ENCODE peak calls at places on chromosomes 4 and X, in five cellular contexts. One of them, this sample, is unnamed.

GRCh38 chr4:76504613-76505465 is 69.8 kb downstream of the SHROOM3 start:
- DNase-seq in transverse colon: no peak
- DNase-seq in right lobe of liver: no peak
- DNase-seq in tibial artery: no peak
- DNase-seq in CD8-positive, alpha-beta T cell: no peak
- DNase-seq in this sample: no peak

GRCh38 chr4:61772116-61772515 is 572.0 kb downstream of the ADGRL3 start:
- DNase-seq in transverse colon: no peak
- DNase-seq in right lobe of liver: no peak
- DNase-seq in tibial artery: no peak
- DNase-seq in CD8-positive, alpha-beta T cell: no peak
- DNase-seq in this sample: no peak

GRCh38 chr4:162682651-162683050 is 484.0 kb downstream of the NAF1 start:
- DNase-seq in transverse colon: no peak
- DNase-seq in right lobe of liver: no peak
- DNase-seq in tibial artery: no peak
- DNase-seq in CD8-positive, alpha-beta T cell: no peak
- DNase-seq in this sample: no peak

GRCh38 chr4:55503164-55503563 is 43.5 kb downstream of the CLOCK start:
- DNase-seq in transverse colon: no peak
- DNase-seq in right lobe of liver: no peak
- DNase-seq in tibial artery: no peak
- DNase-seq in CD8-positive, alpha-beta T cell: no peak
- DNase-seq in this sample: no peak

GRCh38 chrX:149628280-149628679 is 3.3 kb downstream of the TMEM185A start:
- DNase-seq in transverse colon: no peak
- DNase-seq in right lobe of liver: no peak
- DNase-seq in tibial artery: no peak
- DNase-seq in CD8-positive, alpha-beta T cell: no peak
- DNase-seq in this sample: no peak

GRCh38 chr4:102713096-102713495 is 47.7 kb downstream of the MANBA start:
- DNase-seq in transverse colon: no peak
- DNase-seq in right lobe of liver: no peak
- DNase-seq in tibial artery: no peak
- DNase-seq in CD8-positive, alpha-beta T cell: no peak
- DNase-seq in this sample: peak

GRCh38 chr4:1192091-1192492 is 19.7 kb upstream of the SPON2 start:
- DNase-seq in transverse colon: peak
- DNase-seq in right lobe of liver: peak
- DNase-seq in tibial artery: peak
- DNase-seq in CD8-positive, alpha-beta T cell: no peak
- DNase-seq in this sample: peak

GRCh38 chrX:152403515-152403914 is 47.6 kb downstream of the GABRA3 start:
- DNase-seq in transverse colon: no peak
- DNase-seq in right lobe of liver: no peak
- DNase-seq in tibial artery: no peak
- DNase-seq in CD8-positive, alpha-beta T cell: no peak
- DNase-seq in this sample: no peak

GRCh38 chrX:68681443-68681941 is 34.0 kb downstream of the STARD8 start:
- DNase-seq in transverse colon: no peak
- DNase-seq in right lobe of liver: no peak
- DNase-seq in tibial artery: no peak
- DNase-seq in CD8-positive, alpha-beta T cell: no peak
- DNase-seq in this sample: no peak

GRCh38 chrX:9682456-9682855 is 83.2 kb downstream of the GPR143 start:
- DNase-seq in transverse colon: peak
- DNase-seq in right lobe of liver: no peak
- DNase-seq in tibial artery: no peak
- DNase-seq in CD8-positive, alpha-beta T cell: no peak
- DNase-seq in this sample: peak

GRCh38 chr4:34182346-34182745 is 2062.0 kb downstream of the ARAP2 start:
- DNase-seq in transverse colon: no peak
- DNase-seq in right lobe of liver: no peak
- DNase-seq in tibial artery: no peak
- DNase-seq in CD8-positive, alpha-beta T cell: no peak
- DNase-seq in this sample: no peak

DNA sequence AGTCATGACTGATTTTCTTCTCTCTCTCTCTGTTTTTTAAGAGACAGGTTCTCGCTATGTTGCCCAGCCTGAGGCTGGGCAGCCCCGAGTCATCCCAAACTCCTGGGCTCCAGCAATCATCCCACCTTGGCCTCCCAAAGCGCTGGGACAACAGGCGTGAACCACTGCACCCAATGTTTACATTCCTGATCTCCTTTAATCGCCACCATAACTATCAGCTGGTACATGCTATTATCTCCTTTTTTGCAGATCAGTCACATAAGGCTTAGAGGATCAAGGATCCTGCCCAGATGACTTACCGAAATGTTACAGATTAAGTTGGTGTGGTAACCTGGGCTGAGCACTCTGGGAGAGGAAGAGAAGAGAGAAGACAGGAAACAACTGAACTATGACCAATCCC is 1.5 kb upstream of the USP46 start:
- DNase-seq in transverse colon: no peak
- DNase-seq in right lobe of liver: no peak
- DNase-seq in tibial artery: no peak
- DNase-seq in CD8-positive, alpha-beta T cell: no peak
- DNase-seq in this sample: no peak
- H3K27ac ChIP-seq in transverse colon: no peak
- H3K27ac ChIP-seq in right lobe of liver: no peak
- H3K27ac ChIP-seq in tibial artery: peak
- H3K27ac ChIP-seq in CD8-positive, alpha-beta T cell: no peak
- H3K27ac ChIP-seq in this sample: no peak

GRCh38 chrX:100477949-100478348 is 67.9 kb upstream of the PCDH19 start:
- DNase-seq in transverse colon: no peak
- DNase-seq in right lobe of liver: no peak
- DNase-seq in tibial artery: peak
- DNase-seq in CD8-positive, alpha-beta T cell: no peak
- DNase-seq in this sample: no peak

GRCh38 chrX:100478714-100479113 is 68.6 kb upstream of the PCDH19 start:
- DNase-seq in transverse colon: no peak
- DNase-seq in right lobe of liver: no peak
- DNase-seq in tibial artery: no peak
- DNase-seq in CD8-positive, alpha-beta T cell: no peak
- DNase-seq in this sample: no peak

GRCh38 chrX:100479329-100479728 is 69.3 kb upstream of the PCDH19 start:
- DNase-seq in transverse colon: no peak
- DNase-seq in right lobe of liver: no peak
- DNase-seq in tibial artery: no peak
- DNase-seq in CD8-positive, alpha-beta T cell: no peak
- DNase-seq in this sample: no peak

DNA sequence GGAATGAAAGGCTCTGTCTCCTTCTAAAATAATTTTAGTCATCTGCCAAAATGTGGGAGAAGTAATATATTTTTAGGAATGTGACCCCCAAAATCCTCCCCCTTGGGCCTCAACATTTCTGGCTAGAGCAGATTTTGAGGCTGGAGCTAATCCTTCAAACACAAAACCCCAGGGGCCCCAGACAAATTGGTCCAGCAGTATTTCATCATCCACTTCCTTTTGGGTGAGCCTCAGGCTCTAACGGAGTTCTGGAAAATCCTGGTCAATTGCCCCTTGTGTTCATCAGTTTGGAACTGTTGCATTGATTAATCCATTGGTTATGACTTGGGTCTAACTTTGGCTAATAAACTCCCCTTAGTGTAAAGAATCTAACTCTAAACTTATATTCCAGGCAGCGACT is 67.4 kb upstream of the PCDH19 start:
- DNase-seq in transverse colon: no peak
- DNase-seq in right lobe of liver: no peak
- DNase-seq in tibial artery: peak
- DNase-seq in CD8-positive, alpha-beta T cell: no peak
- DNase-seq in this sample: no peak
- H3K27ac ChIP-seq in transverse colon: no peak
- H3K27ac ChIP-seq in right lobe of liver: no peak
- H3K27ac ChIP-seq in tibial artery: no peak
- H3K27ac ChIP-seq in CD8-positive, alpha-beta T cell: no peak
- H3K27ac ChIP-seq in this sample: no peak

DNA sequence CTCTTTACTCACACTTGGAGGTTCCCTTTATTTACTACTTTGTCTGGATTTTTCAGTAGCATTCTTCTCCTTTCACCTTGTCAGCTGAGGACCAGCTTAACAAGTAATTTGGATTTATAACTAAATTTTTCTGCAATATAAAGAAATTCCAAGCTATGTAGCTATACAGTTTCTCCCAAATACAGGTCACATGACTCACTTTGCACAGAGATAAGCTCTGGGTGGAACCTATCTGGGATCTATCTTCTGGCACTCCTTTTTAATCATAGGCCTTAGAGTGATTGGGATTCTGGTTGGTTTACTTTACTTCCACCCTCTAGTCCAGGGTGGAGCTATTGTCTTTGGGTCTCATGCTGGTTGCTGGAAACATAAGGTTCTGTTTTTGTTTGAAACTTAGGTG is 34.9 kb upstream of the STK26 start:
- DNase-seq in transverse colon: no peak
- DNase-seq in right lobe of liver: no peak
- DNase-seq in tibial artery: no peak
- DNase-seq in CD8-positive, alpha-beta T cell: no peak
- DNase-seq in this sample: no peak
- H3K27ac ChIP-seq in transverse colon: no peak
- H3K27ac ChIP-seq in right lobe of liver: no peak
- H3K27ac ChIP-seq in tibial artery: no peak
- H3K27ac ChIP-seq in CD8-positive, alpha-beta T cell: no peak
- H3K27ac ChIP-seq in this sample: no peak

DNA sequence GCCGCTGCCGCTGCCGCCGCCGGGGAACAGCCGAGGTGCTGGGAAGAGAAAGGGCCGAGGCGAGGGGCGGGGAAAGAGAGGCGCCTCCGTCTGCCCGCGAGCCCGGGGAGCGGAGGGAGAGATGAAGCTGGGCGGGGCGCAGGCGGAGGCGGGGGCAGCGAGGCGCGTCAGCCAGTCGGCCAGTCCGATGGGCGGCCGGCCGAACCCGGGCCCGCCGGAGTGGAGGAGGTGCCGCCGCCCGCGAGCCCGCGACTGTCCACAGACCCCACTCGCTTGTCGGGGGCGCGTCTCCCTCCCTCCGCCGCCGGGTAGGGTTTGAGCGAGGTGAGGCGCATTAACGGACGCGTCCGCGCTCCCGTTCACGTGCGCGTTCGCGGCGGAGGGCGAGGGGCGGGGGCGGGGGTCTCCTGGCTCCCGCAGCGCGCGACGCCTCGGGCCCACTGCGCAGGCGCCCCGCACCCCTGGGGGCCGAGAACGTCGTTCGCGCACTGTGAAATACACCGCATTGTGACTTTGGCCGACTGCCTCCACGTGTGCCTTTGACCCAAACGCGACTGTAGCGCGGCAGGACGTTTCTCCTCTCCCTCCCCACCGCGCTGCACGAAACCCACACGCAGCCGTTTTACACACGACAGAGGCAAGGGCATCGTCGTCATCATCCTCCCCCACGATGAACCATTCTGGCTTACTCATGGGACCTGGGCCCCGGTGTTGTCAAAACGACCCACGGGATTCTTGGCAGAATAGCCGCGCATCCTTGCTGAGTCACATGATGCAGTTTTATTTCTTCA is at the start of gene NUDT11:
- DNase-seq in transverse colon: peak
- DNase-seq in right lobe of liver: peak
- DNase-seq in tibial artery: peak
- DNase-seq in CD8-positive, alpha-beta T cell: peak
- DNase-seq in this sample: peak
- H3K27ac ChIP-seq in transverse colon: peak
- H3K27ac ChIP-seq in right lobe of liver: no peak
- H3K27ac ChIP-seq in tibial artery: no peak
- H3K27ac ChIP-seq in CD8-positive, alpha-beta T cell: no peak
- H3K27ac ChIP-seq in this sample: no peak

GRCh38 chrX:40111868-40112267 is 14.1 kb upstream of the BCOR start:
- DNase-seq in transverse colon: no peak
- DNase-seq in right lobe of liver: no peak
- DNase-seq in tibial artery: no peak
- DNase-seq in CD8-positive, alpha-beta T cell: no peak
- DNase-seq in this sample: no peak
- H3K27ac ChIP-seq in transverse colon: no peak
- H3K27ac ChIP-seq in right lobe of liver: no peak
- H3K27ac ChIP-seq in tibial artery: no peak
- H3K27ac ChIP-seq in CD8-positive, alpha-beta T cell: no peak
- H3K27ac ChIP-seq in this sample: no peak

GRCh38 chr4:139910106-139910505 is 243.9 kb downstream of the MAML3 start:
- DNase-seq in transverse colon: no peak
- DNase-seq in right lobe of liver: no peak
- DNase-seq in tibial artery: no peak
- DNase-seq in CD8-positive, alpha-beta T cell: no peak
- DNase-seq in this sample: no peak

GRCh38 chr4:139913398-139913990 is 240.5 kb downstream of the MAML3 start:
- DNase-seq in transverse colon: no peak
- DNase-seq in right lobe of liver: no peak
- DNase-seq in tibial artery: no peak
- DNase-seq in CD8-positive, alpha-beta T cell: no peak
- DNase-seq in this sample: no peak

GRCh38 chr4:139916041-139916440 is 237.9 kb downstream of the MAML3 start:
- DNase-seq in transverse colon: no peak
- DNase-seq in right lobe of liver: no peak
- DNase-seq in tibial artery: no peak
- DNase-seq in CD8-positive, alpha-beta T cell: no peak
- DNase-seq in this sample: no peak

GRCh38 chr4:139912423-139912822 is 241.6 kb downstream of the MAML3 start:
- DNase-seq in transverse colon: no peak
- DNase-seq in right lobe of liver: no peak
- DNase-seq in tibial artery: no peak
- DNase-seq in CD8-positive, alpha-beta T cell: no peak
- DNase-seq in this sample: no peak

GRCh38 chr4:139913995-139914394 is 240.0 kb downstream of the MAML3 start:
- DNase-seq in transverse colon: no peak
- DNase-seq in right lobe of liver: no peak
- DNase-seq in tibial artery: no peak
- DNase-seq in CD8-positive, alpha-beta T cell: no peak
- DNase-seq in this sample: no peak
- H3K27ac ChIP-seq in transverse colon: peak
- H3K27ac ChIP-seq in right lobe of liver: no peak
- H3K27ac ChIP-seq in tibial artery: peak
- H3K27ac ChIP-seq in CD8-positive, alpha-beta T cell: no peak
- H3K27ac ChIP-seq in this sample: peak

GRCh38 chrX:38500886-38501285 is 60.5 kb upstream of the TSPAN7 start:
- DNase-seq in transverse colon: no peak
- DNase-seq in right lobe of liver: no peak
- DNase-seq in tibial artery: no peak
- DNase-seq in CD8-positive, alpha-beta T cell: no peak
- DNase-seq in this sample: no peak
- H3K27ac ChIP-seq in transverse colon: no peak
- H3K27ac ChIP-seq in right lobe of liver: no peak
- H3K27ac ChIP-seq in tibial artery: no peak
- H3K27ac ChIP-seq in CD8-positive, alpha-beta T cell: no peak
- H3K27ac ChIP-seq in this sample: no peak

DNA sequence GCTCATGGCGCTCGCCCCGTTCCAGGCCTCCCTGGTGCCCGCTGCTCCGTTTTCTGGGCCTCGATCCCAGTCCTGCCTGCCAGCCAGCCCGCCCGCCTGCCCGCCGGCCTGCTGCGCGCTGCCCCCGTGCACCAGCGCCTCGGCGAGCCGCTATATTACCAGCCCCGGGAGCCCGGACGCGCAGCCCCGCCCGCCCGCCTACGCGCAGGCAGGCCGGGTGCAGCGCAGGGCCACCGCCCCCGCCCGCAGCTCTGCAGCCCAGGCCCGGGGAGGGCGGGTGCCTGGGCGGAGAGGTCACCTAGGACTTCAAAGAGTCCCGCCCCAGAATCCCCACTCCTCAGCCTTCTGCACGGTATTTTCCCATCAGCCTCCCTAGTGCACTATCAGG is at the start of gene MAOB:
- DNase-seq in transverse colon: peak
- DNase-seq in right lobe of liver: peak
- DNase-seq in tibial artery: no peak
- DNase-seq in CD8-positive, alpha-beta T cell: no peak
- DNase-seq in this sample: no peak
- H3K27ac ChIP-seq in transverse colon: peak
- H3K27ac ChIP-seq in right lobe of liver: peak
- H3K27ac ChIP-seq in tibial artery: peak
- H3K27ac ChIP-seq in CD8-positive, alpha-beta T cell: no peak
- H3K27ac ChIP-seq in this sample: no peak

This sample was measured in SJSA1.